ENCODE peak calls at places on chromosome 11, in five cellular contexts. S, Q, J, X and U are unnamed samples.

GRCh38 chr11:68582416-68583046 is 101.8 kb upstream of the GAL start:
- DNase-seq in S (no peak), Q (peak; percentile 26), J (no peak), X (peak; percentile 62), U (no peak)

GRCh38 chr11:38791346-38791961 is 2193.4 kb upstream of the RAG2 start:
- DNase-seq in S (peak; percentile 9), Q (peak; percentile 40), J (no peak), X (no peak), U (no peak)

GRCh38 chr11:59766542-59766941 is 11.4 kb downstream of the STX3 start:
- DNase-seq in S (no peak), Q (peak; percentile 17), J (no peak), X (no peak), U (peak; percentile 56)

GRCh38 chr11:83566948-83567347 is 280.8 kb upstream of the CCDC90B start:
- DNase-seq in S (no peak), Q (no peak), J (no peak), X (no peak), U (no peak)

GRCh38 chr11:88174627-88175003 is 628 bp downstream of the RAB38 start:
- DNase-seq in S (peak; percentile 28), Q (peak; percentile 50), J (no peak), X (peak; percentile 17), U (no peak)

GRCh38 chr11:111403021-111403725 is 24.1 kb upstream of the POU2AF1 start:
- DNase-seq in S (no peak), Q (no peak), J (no peak), X (no peak), U (no peak)

GRCh38 chr11:83510530-83511449 is 224.6 kb upstream of the CCDC90B start:
- DNase-seq in S (no peak), Q (no peak), J (no peak), X (no peak), U (no peak)

GRCh38 chr11:20444537-20444936 is 57.0 kb downstream of the PRMT3 start:
- DNase-seq in S (no peak), Q (no peak), J (no peak), X (no peak), U (no peak)

GRCh38 chr11:121650520-121651266 is 197.9 kb upstream of the SORL1-AS1 start:
- DNase-seq in S (no peak), Q (no peak), J (no peak), X (no peak), U (no peak)

GRCh38 chr11:112277937-112278336 is 17.3 kb upstream of the PLET1 start:
- DNase-seq in S (no peak), Q (no peak), J (no peak), X (no peak), U (no peak)

GRCh38 chr11:83241291-83241946 is 44.7 kb downstream of the CCDC90B start:
- DNase-seq in S (no peak), Q (peak; percentile 19), J (no peak), X (peak; percentile 18), U (no peak)

GRCh38 chr11:130308925-130309324 is 5.8 kb downstream of the ZBTB44 start:
- DNase-seq in S (no peak), Q (no peak), J (no peak), X (no peak), U (no peak)

GRCh38 chr11:19244621-19245020 is 3.9 kb upstream of the E2F8 start:
- DNase-seq in S (no peak), Q (no peak), J (no peak), X (no peak), U (no peak)

GRCh38 chr11:41497974-41498373 is 38.5 kb upstream of the LRRC4C start:
- DNase-seq in S (no peak), Q (no peak), J (no peak), X (no peak), U (no peak)

GRCh38 chr11:102046841-102047240 is 396 bp upstream of the CFAP300 start:
- DNase-seq in S (peak; percentile 0), Q (no peak), J (no peak), X (no peak), U (no peak)

GRCh38 chr11:87740513-87740912 is 434.7 kb downstream of the RAB38 start:
- DNase-seq in S (no peak), Q (no peak), J (no peak), X (no peak), U (no peak)

GRCh38 chr11:27875480-27876208 is 175.4 kb upstream of the BDNF start:
- DNase-seq in S (no peak), Q (no peak), J (no peak), X (no peak), U (no peak)

GRCh38 chr11:117188620-117189081 is 10.1 kb downstream of the SIDT2 start:
- DNase-seq in S (no peak), Q (no peak), J (no peak), X (peak; percentile 34), U (no peak)

GRCh38 chr11:48055292-48056132 is 75.2 kb downstream of the PTPRJ start:
- DNase-seq in S (no peak), Q (no peak), J (no peak), X (no peak), U (no peak)

GRCh38 chr11:111764621-111765020 is 1.6 kb downstream of the PPP2R1B start:
- DNase-seq in S (no peak), Q (no peak), J (no peak), X (no peak), U (no peak)

GRCh38 chr11:132734217-132734616 is 798.1 kb downstream of the OPCML start:
- DNase-seq in S (peak; percentile 99), Q (no peak), J (no peak), X (no peak), U (no peak)

GRCh38 chr11:19929147-19929546 is 216.5 kb downstream of the NAV2 start:
- DNase-seq in S (no peak), Q (no peak), J (no peak), X (no peak), U (no peak)

GRCh38 chr11:117315285-117316196 is 515 bp downstream of the BACE1 start:
- DNase-seq in S (no peak), Q (no peak), J (peak; percentile 25), X (no peak), U (no peak)

GRCh38 chr11:2120359-2121100 is 18.7 kb downstream of the IGF2 start:
- DNase-seq in S (no peak), Q (no peak), J (no peak), X (no peak), U (no peak)

GRCh38 chr11:19767691-19768151 is 55.1 kb downstream of the NAV2 start:
- DNase-seq in S (no peak), Q (no peak), J (no peak), X (no peak), U (no peak)

GRCh38 chr11:57324154-57324885 is 432 bp downstream of the TNKS1BP1 start:
- DNase-seq in S (no peak), Q (peak; percentile 45), J (no peak), X (peak; percentile 42), U (peak; percentile 49)

GRCh38 chr11:123072279-123072678 is 10.3 kb upstream of the HSPA8 start:
- DNase-seq in S (no peak), Q (no peak), J (no peak), X (no peak), U (no peak)

GRCh38 chr11:44774736-44775135 is 48.0 kb downstream of the TSPAN18 start:
- DNase-seq in S (no peak), Q (no peak), J (no peak), X (no peak), U (no peak)

GRCh38 chr11:44776840-44777536 is 50.2 kb downstream of the TSPAN18 start:
- DNase-seq in S (no peak), Q (no peak), J (peak; percentile 4), X (no peak), U (no peak)

GRCh38 chr11:44774131-44774530 is 47.4 kb downstream of the TSPAN18 start:
- DNase-seq in S (no peak), Q (peak; percentile 80), J (peak; percentile 8), X (no peak), U (no peak)

GRCh38 chr11:44777537-44778199 is 50.9 kb downstream of the TSPAN18 start:
- DNase-seq in S (no peak), Q (no peak), J (no peak), X (no peak), U (no peak)

GRCh38 chr11:44775366-44776356 is 48.9 kb downstream of the TSPAN18 start:
- DNase-seq in S (no peak), Q (peak; percentile 63), J (peak; percentile 37), X (peak; percentile 33), U (no peak)
- TF ChIP-seq CTCF in S (peak; percentile 64), Q (peak; percentile 52), J (peak; percentile 51), X (peak; percentile 62), U (peak; percentile 79)

GRCh38 chr11:64917663-64917995 is 620 bp upstream of the ATG2A start:
- DNase-seq in S (no peak), Q (no peak), J (no peak), X (no peak), U (no peak)

GRCh38 chr11:64916040-64916847 is 765 bp downstream of the ATG2A start:
- DNase-seq in S (no peak), Q (peak; percentile 32), J (no peak), X (peak; percentile 39), U (no peak)

GRCh38 chr11:64919627-64920026 is 2.6 kb upstream of the ATG2A start:
- DNase-seq in S (no peak), Q (no peak), J (no peak), X (no peak), U (no peak)

GRCh38 chr11:64916848-64917662 is at the start of gene ATG2A:
- DNase-seq in S (peak; percentile 96), Q (peak; percentile 99), J (peak; percentile 97), X (peak; percentile 99), U (peak; percentile 96)

DNA sequence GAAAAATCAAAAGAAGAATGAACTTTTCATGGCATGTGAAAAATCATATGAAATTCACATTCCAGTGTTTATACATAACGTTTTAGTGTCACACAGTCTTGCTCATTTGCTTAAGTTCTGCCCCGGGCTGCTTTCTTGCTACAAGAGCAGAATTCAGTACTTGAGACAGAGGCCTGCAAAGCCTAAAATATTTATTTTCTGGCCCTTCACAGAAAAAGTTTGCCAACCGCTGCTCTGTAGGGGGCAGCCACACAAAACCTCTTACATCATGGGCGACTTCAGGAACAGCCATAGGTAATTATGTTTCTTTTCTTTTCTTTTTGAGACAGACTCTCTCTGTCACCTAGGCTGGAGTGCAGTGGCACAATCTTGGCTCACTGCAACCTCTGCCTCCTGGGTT is 1.0 kb upstream of the ATG2A start:
- DNase-seq in S (no peak), Q (no peak), J (no peak), X (no peak), U (no peak)
- TF ChIP-seq CTCF in S (peak; percentile 22), Q (no peak), J (no peak), X (no peak), U (peak; percentile 16)

GRCh38 chr11:64778223-64778472 is 194 bp downstream of the SF1 start:
- DNase-seq in S (no peak), Q (no peak), J (no peak), X (no peak), U (no peak)

GRCh38 chr11:64777449-64778222 is 706 bp downstream of the SF1 start:
- DNase-seq in S (peak; percentile 31), Q (peak; percentile 80), J (peak; percentile 79), X (peak; percentile 80), U (peak; percentile 74)

GRCh38 chr11:64776425-64776824 is 1.9 kb downstream of the SF1 start:
- DNase-seq in S (no peak), Q (no peak), J (no peak), X (no peak), U (no peak)

GRCh38 chr11:64776875-64777274 is 1.5 kb downstream of the SF1 start:
- DNase-seq in S (no peak), Q (no peak), J (no peak), X (no peak), U (no peak)

GRCh38 chr11:64778473-64779298 is at the start of gene SF1:
- DNase-seq in S (peak; percentile 97), Q (peak; percentile 100), J (peak; percentile 91), X (peak; percentile 100), U (peak; percentile 60)
- TF ChIP-seq CTCF in S (no peak), Q (no peak), J (no peak), X (no peak), U (no peak)

GRCh38 chr11:134725939-134726639 is 314.0 kb upstream of the B3GAT1 start:
- DNase-seq in S (no peak), Q (no peak), J (no peak), X (no peak), U (no peak)
- TF ChIP-seq CTCF in S (no peak), Q (no peak), J (no peak), X (no peak), U (peak; percentile 20)